ENCODE peak calls at places on chromosomes 4 and X, in six cellular contexts. U, M, C, I, R and S are unnamed samples.

GRCh38 chr4:24980064-24980690 is 50.6 kb downstream of the LGI2 start:
- DNase-seq in C (peak), R (peak), M (no peak), U (no peak), I (peak), S (peak)

GRCh38 chr4:76665721-76666120 is 230.7 kb downstream of the SHROOM3 start:
- DNase-seq in C (no peak), U (no peak), M (no peak), R (no peak), I (no peak), S (no peak)

GRCh38 chr4:139207873-139208403 is 30.9 kb upstream of the ELF2 start:
- DNase-seq in R (no peak), C (peak), I (no peak), U (no peak), M (no peak), S (no peak)

GRCh38 chrX:68488657-68489056 is 10.2 kb upstream of the YIPF6 start:
- DNase-seq in U (no peak), I (peak), M (no peak), C (no peak), R (no peak), S (no peak)

GRCh38 chr4:168710353-168710946 is 213.6 kb downstream of the PALLD start:
- DNase-seq in U (no peak), C (no peak), R (peak), I (peak), M (no peak), S (no peak)

GRCh38 chr4:74624351-74625151 is 169.8 kb downstream of the BTC start:
- DNase-seq in I (no peak), R (peak), U (no peak), M (no peak), C (no peak), S (no peak)

GRCh38 chr4:128660361-128660964 is 149.0 kb upstream of the JADE1 start:
- DNase-seq in M (no peak), R (peak), U (no peak), I (no peak), C (peak), S (no peak)

GRCh38 chr4:41142946-41143720 is 71.2 kb downstream of the APBB2 start:
- DNase-seq in R (peak), U (no peak), M (no peak), I (no peak), C (peak), S (no peak)

GRCh38 chr4:10075158-10075863 is 41.3 kb downstream of the WDR1 start:
- DNase-seq in C (no peak), U (no peak), I (peak), M (no peak), R (no peak), S (no peak)

GRCh38 chr4:8290701-8290970 is 21.1 kb downstream of the HTRA3 start:
- DNase-seq in U (peak), I (no peak), R (no peak), C (no peak), M (no peak), S (no peak)

GRCh38 chr4:31175242-31175910 is 455.2 kb downstream of the PCDH7 start:
- DNase-seq in U (no peak), M (no peak), I (no peak), R (no peak), C (no peak), S (no peak)

GRCh38 chr4:84647307-84647884 is 64.5 kb downstream of the CDS1 start:
- DNase-seq in M (no peak), C (no peak), U (no peak), I (no peak), R (peak), S (no peak)

GRCh38 chr4:24850669-24851068 is 55.3 kb downstream of the SOD3 start:
- DNase-seq in U (no peak), M (no peak), C (no peak), R (peak), I (no peak), S (no peak)

GRCh38 chrX:77070108-77070918 is 376.9 kb upstream of the FGF16 start:
- DNase-seq in I (no peak), R (no peak), C (no peak), M (no peak), U (no peak), S (no peak)

GRCh38 chr4:87209696-87210095 is 10.7 kb downstream of the KLHL8 start:
- DNase-seq in U (no peak), C (peak), I (no peak), M (no peak), R (peak), S (no peak)

GRCh38 chr4:144714166-144714565 is 68.2 kb downstream of the HHIP start:
- DNase-seq in R (no peak), I (no peak), M (no peak), C (no peak), U (no peak), S (no peak)

GRCh38 chr4:89509708-89510269 is 202.2 kb upstream of the GPRIN3 start:
- DNase-seq in R (peak), U (no peak), M (no peak), C (no peak), I (no peak), S (no peak)

GRCh38 chr4:168930413-168931196 is 79.5 kb downstream of the CBR4 start:
- DNase-seq in C (no peak), R (no peak), M (no peak), U (no peak), I (no peak), S (no peak)

GRCh38 chr4:114378306-114378903 is 220.2 kb upstream of the UGT8 start:
- DNase-seq in R (peak), M (no peak), C (no peak), U (no peak), I (no peak), S (no peak)

GRCh38 chr4:31585503-31585902 is 865.3 kb downstream of the PCDH7 start:
- DNase-seq in R (no peak), U (no peak), C (no peak), M (no peak), I (no peak), S (no peak)

GRCh38 chr4:74044676-74045075 is 6.2 kb upstream of the CXCL3 start:
- DNase-seq in M (no peak), I (no peak), R (no peak), C (no peak), U (no peak), S (no peak)

GRCh38 chr4:178333355-178333754 is 891.1 kb upstream of the AGA start:
- DNase-seq in M (no peak), R (no peak), I (no peak), U (no peak), C (no peak), S (no peak)

GRCh38 chr4:124386163-124386562 is 326.4 kb downstream of the ANKRD50 start:
- DNase-seq in R (peak), I (no peak), U (no peak), C (no peak), M (no peak), S (no peak)

GRCh38 chr4:125702406-125702805 is 387.7 kb downstream of the FAT4 start:
- DNase-seq in U (no peak), M (no peak), R (no peak), I (no peak), C (no peak), S (no peak)

GRCh38 chr4:38943355-38943754 is 75.7 kb downstream of the FAM114A1 start:
- DNase-seq in R (peak), U (no peak), C (peak), I (peak), M (peak), S (no peak)

GRCh38 chr4:138223191-138223910 is 18.8 kb downstream of the SLC7A11 start:
- DNase-seq in U (no peak), R (no peak), I (no peak), M (no peak), C (no peak), S (no peak)

GRCh38 chr4:102422843-102423242 is 77.6 kb upstream of the SLC39A8 start:
- DNase-seq in I (no peak), C (no peak), R (no peak), U (no peak), M (no peak), S (no peak)

GRCh38 chr4:102416765-102417164 is 71.5 kb upstream of the SLC39A8 start:
- DNase-seq in M (no peak), U (no peak), C (no peak), I (no peak), R (no peak), S (no peak)

GRCh38 chr4:102423375-102423774 is 77.8 kb upstream of the NFKB1 start:
- DNase-seq in I (no peak), M (no peak), R (no peak), C (no peak), U (no peak), S (no peak)

DNA sequence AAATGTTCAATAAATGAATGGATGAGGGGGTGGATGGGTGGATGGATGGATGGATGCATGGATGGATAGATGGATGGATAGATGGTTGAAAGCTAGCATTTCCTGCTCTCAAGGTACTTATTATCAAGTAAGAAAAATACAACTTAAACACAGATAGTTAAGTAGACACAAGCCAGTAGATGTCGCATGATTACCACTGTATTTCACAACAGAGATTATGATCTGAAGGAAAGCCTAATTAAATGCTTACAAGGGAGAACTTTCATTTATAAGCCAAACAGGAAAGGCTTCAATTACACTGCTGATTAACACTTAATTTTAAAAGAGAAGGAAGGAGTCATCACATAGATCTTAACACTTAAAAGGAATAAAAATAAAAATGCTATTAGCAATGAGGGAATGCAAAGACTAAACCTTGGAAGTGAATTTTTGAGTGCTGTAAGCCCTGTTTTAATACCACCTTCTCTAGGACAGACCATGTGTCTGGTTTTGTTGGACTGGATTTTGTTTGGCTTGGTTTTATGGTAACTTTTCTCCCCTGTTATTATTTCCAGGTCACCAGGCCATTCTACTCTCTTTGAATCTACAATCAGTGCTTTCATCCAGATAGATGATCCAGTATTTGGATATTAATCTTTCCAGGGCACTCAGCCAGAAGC is 75.4 kb upstream of the SLC39A8 start:
- DNase-seq in U (no peak), I (no peak), R (no peak), M (no peak), C (no peak), S (no peak)
- TF ChIP-seq CTCF in U (peak), I (no peak), R (no peak), M (no peak), C (no peak), S (no peak)

GRCh38 chrX:8845060-8845459 is 43.9 kb upstream of the FAM9A start:
- DNase-seq in U (no peak), C (no peak), M (no peak), R (peak), I (no peak), S (no peak)
- TF ChIP-seq CTCF in U (no peak), C (no peak), M (no peak), R (peak), I (no peak), S (no peak)

GRCh38 chr4:56183344-56183959 is 203.8 kb downstream of the AASDH start:
- DNase-seq in U (no peak), M (no peak), C (no peak), I (no peak), R (no peak), S (no peak)
- TF ChIP-seq CTCF in U (no peak), M (no peak), C (no peak), I (no peak), R (no peak), S (no peak)

DNA sequence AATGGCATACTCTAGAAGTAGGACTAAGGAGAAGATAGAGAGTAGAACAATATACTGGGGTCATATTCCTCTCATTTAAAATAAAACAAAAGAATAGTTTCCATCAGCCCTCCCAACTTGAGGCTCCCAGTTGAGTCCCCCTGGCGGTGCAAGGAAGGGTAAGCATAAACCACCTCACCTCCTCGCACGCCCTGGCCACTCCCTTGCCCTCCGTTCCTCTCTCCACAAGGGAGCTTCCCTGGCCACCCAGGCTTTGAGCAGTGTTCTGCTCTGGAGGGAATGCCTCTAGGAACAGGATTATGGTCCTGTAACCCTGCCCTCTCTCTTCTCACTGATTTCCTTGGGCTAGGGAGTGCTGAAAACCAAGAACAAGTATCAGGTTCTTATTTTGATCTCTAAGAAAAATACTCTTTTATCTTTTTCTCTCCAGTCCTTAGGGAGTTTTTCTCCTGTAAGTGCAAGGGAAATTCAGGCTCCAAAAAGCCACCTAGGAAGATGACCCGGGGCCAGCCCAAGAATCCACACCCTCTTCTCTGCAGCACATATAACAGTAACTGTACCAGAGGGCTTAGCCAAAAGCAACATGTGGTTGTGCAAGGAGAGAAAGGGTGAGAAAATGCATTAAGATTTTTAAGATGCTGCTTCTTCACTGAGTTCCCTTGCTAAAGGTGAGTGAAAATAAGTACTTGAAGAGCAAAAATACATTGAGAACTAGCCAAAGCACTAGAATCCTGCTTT is 69.9 kb downstream of the USP38 start:
- DNase-seq in I (no peak), M (no peak), C (no peak), U (no peak), R (no peak), S (no peak)
- TF ChIP-seq CTCF in I (no peak), M (no peak), C (no peak), U (no peak), R (no peak), S (peak)

DNA sequence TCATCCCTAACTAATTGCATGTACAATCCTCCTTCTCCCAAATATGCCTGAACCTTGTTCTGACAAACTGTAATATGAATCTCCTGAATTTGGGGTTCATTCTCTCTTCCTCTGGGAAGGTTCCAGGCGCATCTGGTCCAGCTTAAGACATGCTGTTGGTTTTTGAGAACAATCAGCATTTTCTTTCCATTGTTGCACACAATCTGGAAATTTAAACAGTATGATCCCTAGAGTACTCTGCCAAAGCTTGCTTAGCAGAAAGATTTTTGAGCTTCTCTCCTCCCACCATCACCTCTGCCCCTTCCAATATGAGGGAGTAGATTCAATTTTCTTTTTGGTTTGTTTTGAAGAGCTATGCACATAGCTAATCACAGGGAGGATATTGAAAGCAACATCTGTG is 50.1 kb downstream of the SRPX start:
- DNase-seq in C (no peak), U (no peak), I (no peak), R (no peak), M (no peak), S (no peak)
- TF ChIP-seq CTCF in C (no peak), U (no peak), I (no peak), R (no peak), M (no peak), S (no peak)

GRCh38 chr4:162560073-162560472 is 396.3 kb upstream of the FSTL5 start:
- DNase-seq in U (no peak), R (no peak), C (no peak), M (no peak), I (no peak), S (no peak)
- TF ChIP-seq CTCF in U (no peak), R (no peak), C (no peak), M (no peak), I (no peak), S (no peak)

GRCh38 chrX:149950681-149951080 is 12.4 kb upstream of the EOLA2 start:
- DNase-seq in R (peak), I (peak), U (no peak), C (no peak), M (no peak), S (no peak)
- TF ChIP-seq CTCF in R (peak), I (no peak), U (peak), C (peak), M (no peak), S (peak)

DNA sequence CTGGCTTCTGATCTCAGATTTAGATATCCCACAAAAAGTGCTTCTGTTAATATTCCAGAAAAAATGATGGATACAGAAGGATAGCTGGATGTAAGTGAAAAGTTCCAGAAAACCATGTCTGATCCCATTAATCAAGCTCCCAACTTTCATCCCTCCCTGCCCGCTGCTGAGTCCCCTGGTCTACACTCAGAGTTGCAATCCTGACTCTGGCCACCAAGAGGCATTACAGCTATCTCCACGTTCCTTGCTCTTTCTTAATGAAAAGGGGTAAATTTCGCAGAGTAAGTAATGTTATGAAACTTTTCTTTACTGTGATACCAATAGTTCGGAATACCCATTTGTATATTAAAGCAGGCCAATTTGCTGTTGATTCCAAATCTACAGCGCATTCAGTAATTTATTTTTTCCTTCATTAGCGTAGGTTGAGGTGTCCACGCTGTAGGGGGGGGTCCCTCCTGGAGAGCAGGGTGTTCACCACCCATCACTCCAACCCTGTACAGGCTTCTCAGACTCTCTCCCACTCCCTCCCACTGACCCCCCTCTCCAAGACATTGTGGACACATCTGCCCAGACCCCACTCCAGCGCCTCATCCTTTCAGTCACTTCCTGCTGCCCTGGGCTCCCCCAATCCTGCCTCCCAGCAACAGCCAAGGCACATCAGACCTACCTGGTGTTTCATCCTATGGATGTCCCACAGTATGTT is 55.1 kb downstream of the RAB40A start:
- DNase-seq in U (no peak), R (peak), C (peak), I (no peak), M (no peak), S (no peak)
- TF ChIP-seq CTCF in U (peak), R (peak), C (no peak), I (no peak), M (no peak), S (peak)